ENCODE peak calls at places on chromosomes 7 and 10, in seven cellular contexts. M, C, U, V, P, L and B are unnamed samples.
A peak's percentile ranks its signal among the peaks of the same experiment; 100 is the strongest.

GRCh38 chr7:100606313-100606712 is 4.2 kb downstream of the PCOLCE start:
- DNase-seq in V (no peak), C (no peak), P (no peak), U (no peak), M (no peak), L (no peak), B (no peak)

GRCh38 chr10:44176311-44176710 is 208.6 kb downstream of the CXCL12 start:
- DNase-seq in U (no peak), P (no peak), C (no peak), L (no peak), M (no peak), V (no peak), B (no peak)

GRCh38 chr10:99880071-99880835 is 97.8 kb downstream of the ABCC2 start:
- DNase-seq in V (no peak), C (no peak), M (no peak), L (no peak), U (no peak), P (no peak), B (no peak)

GRCh38 chr10:120495226-120495625 is 38.2 kb downstream of the PLPP4 start:
- DNase-seq in M (no peak), U (no peak), P (no peak), V (no peak), L (peak; percentile 89), C (no peak), B (peak; percentile 56)

GRCh38 chr7:101362334-101363195 is at the start of gene COL26A1:
- DNase-seq in L (no peak), V (peak; percentile 10), M (no peak), C (no peak), U (no peak), P (no peak), B (peak; percentile 38)

GRCh38 chr10:133103311-133103910 is 15.7 kb downstream of the ADGRA1 start:
- DNase-seq in L (no peak), P (no peak), U (no peak), C (no peak), M (no peak), V (no peak), B (no peak)

GRCh38 chr10:72659694-72660093 is 32.2 kb upstream of the MCU start:
- DNase-seq in M (no peak), V (no peak), L (no peak), U (no peak), P (no peak), C (no peak), B (peak; percentile 81)

GRCh38 chr7:42097756-42098155 is 139.3 kb downstream of the GLI3 start:
- DNase-seq in U (no peak), V (peak; percentile 91), C (no peak), L (peak; percentile 82), P (peak; percentile 98), M (no peak), B (no peak)

GRCh38 chr10:111297351-111297848 is 220.6 kb downstream of the ADRA2A start:
- DNase-seq in M (no peak), L (peak; percentile 4), P (no peak), V (peak; percentile 24), C (no peak), U (no peak), B (no peak)

GRCh38 chr10:50447691-50448090 is 176.1 kb downstream of the SGMS1 start:
- DNase-seq in P (peak; percentile 48), U (no peak), V (no peak), M (no peak), C (no peak), L (peak; percentile 12), B (no peak)

GRCh38 chr10:99654791-99655190 is 4.5 kb upstream of the ENTPD7 start:
- DNase-seq in M (no peak), V (no peak), P (peak; percentile 96), C (no peak), L (no peak), U (no peak), B (no peak)

GRCh38 chr7:116672596-116673503 is 854 bp downstream of the MET start:
- DNase-seq in P (peak; percentile 60), L (peak; percentile 56), M (no peak), V (no peak), U (no peak), C (no peak), B (peak; percentile 91)

GRCh38 chr7:25148772-25149575 is 23.9 kb upstream of the CYCS start:
- DNase-seq in M (no peak), U (no peak), L (no peak), C (no peak), P (no peak), V (no peak), B (no peak)

GRCh38 chr7:159015081-159015893 is 129.4 kb downstream of the VIPR2 start:
- DNase-seq in C (no peak), P (peak; percentile 3), V (no peak), M (no peak), U (no peak), L (no peak), B (peak; percentile 50)

GRCh38 chr7:157477550-157478212 is 140.9 kb downstream of the DNAJB6 start:
- DNase-seq in C (no peak), V (no peak), L (no peak), M (peak; percentile 55), U (no peak), P (no peak), B (no peak)

GRCh38 chr7:159195926-159196325 is 51.3 kb upstream of the VIPR2 start:
- DNase-seq in M (no peak), V (peak; percentile 70), C (no peak), U (no peak), P (no peak), L (no peak), B (no peak)

GRCh38 chr10:80177781-80178636 is 27.3 kb downstream of the ANXA11 start:
- DNase-seq in V (no peak), U (no peak), M (no peak), C (no peak), L (peak; percentile 44), P (no peak), B (no peak)

GRCh38 chr7:43318188-43318587 is 205.7 kb downstream of the HECW1 start:
- DNase-seq in C (no peak), U (no peak), L (no peak), V (no peak), P (no peak), M (no peak), B (no peak)

GRCh38 chr10:133274751-133275682 is 1.7 kb downstream of the ADAM8 start:
- DNase-seq in C (no peak), L (no peak), M (peak; percentile 87), P (peak; percentile 87), U (peak; percentile 81), V (no peak), B (no peak)

GRCh38 chr10:82319046-82319445 is 444.1 kb downstream of the NRG3 start:
- DNase-seq in L (no peak), C (no peak), U (no peak), M (no peak), P (no peak), V (no peak), B (no peak)